ENCODE peak calls at places on chromosomes 11 and 22, in eight cellular contexts. L, I, H, W, E, F, C and J are unnamed samples. For H3K4me1 and H3K36me3, the result is how much of the 10 kb centered on the place peaks cover.

GRCh38 chr11:3635641-3636375 is 6.0 kb downstream of the ART5 start:
- DNase-seq in L (no peak), I (no peak), H (no peak), W (no peak), E (no peak), F (no peak), C (no peak), J (no peak)

GRCh38 chr22:40690370-40690769 is 11.1 kb downstream of the MCHR1 start:
- DNase-seq in L (no peak), I (no peak), H (no peak), W (no peak), E (no peak), F (peak), C (no peak), J (no peak)

GRCh38 chr11:14894657-14895598 is 2.9 kb upstream of the CYP2R1 start:
- DNase-seq in L (peak), I (no peak), H (peak), W (no peak), E (peak), F (no peak), C (peak), J (peak)

GRCh38 chr11:126459691-126460404 is 104.4 kb downstream of the ST3GAL4 start:
- DNase-seq in L (peak), I (no peak), H (no peak), W (no peak), E (peak), F (no peak), C (no peak), J (no peak)

GRCh38 chr11:45646275-45646970 is 19.0 kb downstream of the CHST1 start:
- DNase-seq in L (no peak), I (no peak), H (no peak), W (no peak), E (peak), F (peak), C (no peak), J (no peak)

GRCh38 chr11:1299621-1300020 is 9.8 kb downstream of the TOLLIP start:
- DNase-seq in L (no peak), I (no peak), H (no peak), W (no peak), E (no peak), F (peak), C (no peak), J (no peak)

GRCh38 chr11:47467372-47467771 is 18.4 kb upstream of the RAPSN start:
- DNase-seq in L (no peak), I (no peak), H (no peak), W (no peak), E (no peak), F (no peak), C (no peak), J (no peak)

GRCh38 chr11:129434641-129435498 is 59.2 kb downstream of the BARX2 start:
- DNase-seq in L (no peak), I (no peak), H (no peak), W (no peak), E (no peak), F (no peak), C (no peak), J (no peak)

GRCh38 chr11:72720806-72721205 is 31.4 kb downstream of the ARAP1 start:
- DNase-seq in L (no peak), I (no peak), H (no peak), W (no peak), E (no peak), F (no peak), C (no peak), J (no peak)
- H3K4me1 ChIP-seq in L (under half), I (under half), H (under half), W (under half), E (under half), F (under half), C (half or more), J (half or more)

GRCh38 chr11:68796779-68797178 is 44.9 kb downstream of the CPT1A start:
- DNase-seq in L (no peak), I (no peak), H (no peak), W (no peak), E (no peak), F (no peak), C (no peak), J (peak)
- H3K36me3 ChIP-seq in L (under half), I (under half), H (under half), W (under half), E (half or more), F (under half), C (under half), J (half or more)

GRCh38 chr11:67668191-67668551 is 6.3 kb downstream of the ALDH3B2 start:
- DNase-seq in L (no peak), I (no peak), H (no peak), W (no peak), E (no peak), F (no peak), C (no peak), J (no peak)
- H3K4me3 ChIP-seq in L (no peak), I (no peak), H (no peak), W (no peak), E (no peak), F (no peak), C (no peak), J (no peak)

GRCh38 chr11:76790251-76790650 is 7.1 kb downstream of the TSKU start:
- DNase-seq in L (no peak), I (no peak), H (no peak), W (no peak), E (no peak), F (no peak), C (no peak), J (no peak)
- H3K4me1 ChIP-seq in L (under half), I (under half), H (under half), W (under half), E (under half), F (under half), C (half or more), J (half or more)

DNA sequence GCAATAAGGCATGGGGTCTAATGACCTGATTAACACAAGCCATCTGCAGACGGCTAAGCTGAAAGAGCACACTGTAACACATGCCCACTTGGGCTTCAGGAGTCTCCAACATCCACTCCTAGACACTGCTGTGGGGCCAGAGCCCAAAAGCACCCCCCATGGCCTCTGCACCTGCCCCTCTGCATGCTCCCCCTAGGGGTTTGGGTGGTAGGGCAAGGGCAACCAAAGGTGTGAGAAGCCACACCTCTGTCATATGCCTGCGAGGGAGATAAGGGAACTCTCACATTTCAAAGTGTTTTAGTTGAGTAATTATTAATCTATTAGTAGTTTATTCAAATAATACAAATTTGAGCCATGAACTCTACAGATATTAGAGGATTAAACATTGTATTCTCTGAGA is 30.8 kb downstream of the CTSC start:
- DNase-seq in L (no peak), I (no peak), H (no peak), W (no peak), E (no peak), F (no peak), C (no peak), J (no peak)
- H3K36me3 ChIP-seq in L (under half), I (under half), H (under half), W (under half), E (under half), F (under half), C (under half), J (under half)

GRCh38 chr22:23837496-23837859 is 1.3 kb downstream of the DERL3 start:
- DNase-seq in L (no peak), I (no peak), H (no peak), W (no peak), E (no peak), F (no peak), C (no peak), J (no peak)
- H3K4me3 ChIP-seq in L (no peak), I (no peak), H (no peak), W (no peak), E (no peak), F (peak), C (no peak), J (no peak)

GRCh38 chr11:111310088-111310487 is 11.7 kb downstream of the POU2AF3 start:
- DNase-seq in L (no peak), I (no peak), H (no peak), W (no peak), E (no peak), F (no peak), C (no peak), J (no peak)
- H3K4me1 ChIP-seq in L (under half), I (under half), H (under half), W (under half), E (under half), F (under half), C (under half), J (under half)

GRCh38 chr11:72962717-72963116 is 148.5 kb downstream of the ATG16L2 start:
- DNase-seq in L (no peak), I (no peak), H (no peak), W (no peak), E (no peak), F (no peak), C (no peak), J (no peak)
- H3K36me3 ChIP-seq in L (under half), I (under half), H (under half), W (under half), E (under half), F (under half), C (under half), J (under half)